ENCODE peak calls at places on chromosome 10, in eight cellular contexts. One of them, this sample, is unnamed.

GRCh38 chr10:94902570-94902969 is 35.9 kb upstream of the CYP2C9 start:
- DNase-seq in activated CD4-positive, CD25-positive, alpha-beta regulatory T cell: no peak
- DNase-seq in upper lobe of left lung: no peak
- DNase-seq in glutamatergic neuron: no peak
- DNase-seq in nephron progenitor cell: no peak
- DNase-seq in T-cell: no peak
- DNase-seq in HFF-Myc: no peak
- DNase-seq in cardiac fibroblast: no peak
- DNase-seq in this sample: no peak

GRCh38 chr10:130967784-130968183 is 343.7 kb downstream of the TCERG1L start:
- DNase-seq in activated CD4-positive, CD25-positive, alpha-beta regulatory T cell: no peak
- DNase-seq in upper lobe of left lung: no peak
- DNase-seq in glutamatergic neuron: no peak
- DNase-seq in nephron progenitor cell: no peak
- DNase-seq in T-cell: no peak
- DNase-seq in HFF-Myc: no peak
- DNase-seq in cardiac fibroblast: no peak
- DNase-seq in this sample: no peak

GRCh38 chr10:25786899-25787298 is 147.1 kb upstream of the MYO3A start:
- DNase-seq in activated CD4-positive, CD25-positive, alpha-beta regulatory T cell: no peak
- DNase-seq in upper lobe of left lung: no peak
- DNase-seq in glutamatergic neuron: no peak
- DNase-seq in nephron progenitor cell: no peak
- DNase-seq in T-cell: no peak
- DNase-seq in HFF-Myc: no peak
- DNase-seq in cardiac fibroblast: no peak
- DNase-seq in this sample: no peak

GRCh38 chr10:3791974-3792633 is 7.1 kb upstream of the KLF6 start:
- DNase-seq in activated CD4-positive, CD25-positive, alpha-beta regulatory T cell: no peak
- DNase-seq in upper lobe of left lung: no peak
- DNase-seq in glutamatergic neuron: no peak
- DNase-seq in nephron progenitor cell: no peak
- DNase-seq in T-cell: no peak
- DNase-seq in HFF-Myc: no peak
- DNase-seq in cardiac fibroblast: no peak
- DNase-seq in this sample: no peak

GRCh38 chr10:21517134-21517982 is 8.1 kb downstream of the SKIDA1 start:
- DNase-seq in activated CD4-positive, CD25-positive, alpha-beta regulatory T cell: no peak
- DNase-seq in upper lobe of left lung: peak
- DNase-seq in glutamatergic neuron: peak
- DNase-seq in nephron progenitor cell: peak
- DNase-seq in T-cell: no peak
- DNase-seq in HFF-Myc: no peak
- DNase-seq in cardiac fibroblast: peak
- DNase-seq in this sample: peak

GRCh38 chr10:58064714-58065528 is 202.8 kb downstream of the IPMK start:
- DNase-seq in activated CD4-positive, CD25-positive, alpha-beta regulatory T cell: no peak
- DNase-seq in upper lobe of left lung: no peak
- DNase-seq in glutamatergic neuron: no peak
- DNase-seq in nephron progenitor cell: peak
- DNase-seq in T-cell: no peak
- DNase-seq in HFF-Myc: peak
- DNase-seq in cardiac fibroblast: peak
- DNase-seq in this sample: peak

GRCh38 chr10:12264204-12264908 is 68.4 kb downstream of the CDC123 start:
- DNase-seq in activated CD4-positive, CD25-positive, alpha-beta regulatory T cell: peak
- DNase-seq in upper lobe of left lung: peak
- DNase-seq in glutamatergic neuron: peak
- DNase-seq in nephron progenitor cell: peak
- DNase-seq in T-cell: peak
- DNase-seq in HFF-Myc: peak
- DNase-seq in cardiac fibroblast: peak
- DNase-seq in this sample: peak

GRCh38 chr10:75180592-75180991 is 30.0 kb upstream of the VDAC2 start:
- DNase-seq in activated CD4-positive, CD25-positive, alpha-beta regulatory T cell: no peak
- DNase-seq in upper lobe of left lung: no peak
- DNase-seq in glutamatergic neuron: no peak
- DNase-seq in nephron progenitor cell: no peak
- DNase-seq in T-cell: no peak
- DNase-seq in HFF-Myc: no peak
- DNase-seq in cardiac fibroblast: peak
- DNase-seq in this sample: no peak

GRCh38 chr10:124296121-124296812 is 122.5 kb downstream of the OAT start:
- DNase-seq in activated CD4-positive, CD25-positive, alpha-beta regulatory T cell: no peak
- DNase-seq in upper lobe of left lung: no peak
- DNase-seq in glutamatergic neuron: no peak
- DNase-seq in nephron progenitor cell: no peak
- DNase-seq in T-cell: no peak
- DNase-seq in HFF-Myc: peak
- DNase-seq in cardiac fibroblast: no peak
- DNase-seq in this sample: no peak

GRCh38 chr10:87092861-87093460 is 1.7 kb downstream of the GLUD1 start:
- DNase-seq in activated CD4-positive, CD25-positive, alpha-beta regulatory T cell: no peak
- DNase-seq in upper lobe of left lung: no peak
- DNase-seq in glutamatergic neuron: no peak
- DNase-seq in nephron progenitor cell: no peak
- DNase-seq in T-cell: no peak
- DNase-seq in HFF-Myc: no peak
- DNase-seq in cardiac fibroblast: peak
- DNase-seq in this sample: no peak

GRCh38 chr10:76051007-76051936 is 619.8 kb downstream of the LRMDA start:
- DNase-seq in activated CD4-positive, CD25-positive, alpha-beta regulatory T cell: no peak
- DNase-seq in upper lobe of left lung: no peak
- DNase-seq in glutamatergic neuron: no peak
- DNase-seq in nephron progenitor cell: peak
- DNase-seq in T-cell: no peak
- DNase-seq in HFF-Myc: no peak
- DNase-seq in cardiac fibroblast: no peak
- DNase-seq in this sample: no peak

GRCh38 chr10:35135861-35136260 is 9.2 kb downstream of the CREM start:
- DNase-seq in activated CD4-positive, CD25-positive, alpha-beta regulatory T cell: no peak
- DNase-seq in upper lobe of left lung: peak
- DNase-seq in glutamatergic neuron: no peak
- DNase-seq in nephron progenitor cell: no peak
- DNase-seq in T-cell: no peak
- DNase-seq in HFF-Myc: no peak
- DNase-seq in cardiac fibroblast: no peak
- DNase-seq in this sample: no peak

GRCh38 chr10:113093188-113094113 is 143.4 kb downstream of the TCF7L2 start:
- DNase-seq in activated CD4-positive, CD25-positive, alpha-beta regulatory T cell: no peak
- DNase-seq in upper lobe of left lung: no peak
- DNase-seq in glutamatergic neuron: no peak
- DNase-seq in nephron progenitor cell: no peak
- DNase-seq in T-cell: no peak
- DNase-seq in HFF-Myc: no peak
- DNase-seq in cardiac fibroblast: no peak
- DNase-seq in this sample: no peak

GRCh38 chr10:17058093-17058492 is 71.5 kb downstream of the CUBN start:
- DNase-seq in activated CD4-positive, CD25-positive, alpha-beta regulatory T cell: no peak
- DNase-seq in upper lobe of left lung: no peak
- DNase-seq in glutamatergic neuron: no peak
- DNase-seq in nephron progenitor cell: no peak
- DNase-seq in T-cell: no peak
- DNase-seq in HFF-Myc: no peak
- DNase-seq in cardiac fibroblast: no peak
- DNase-seq in this sample: no peak

GRCh38 chr10:58834093-58834674 is 321.5 kb downstream of the BICC1 start:
- DNase-seq in activated CD4-positive, CD25-positive, alpha-beta regulatory T cell: no peak
- DNase-seq in upper lobe of left lung: no peak
- DNase-seq in glutamatergic neuron: no peak
- DNase-seq in nephron progenitor cell: no peak
- DNase-seq in T-cell: no peak
- DNase-seq in HFF-Myc: no peak
- DNase-seq in cardiac fibroblast: no peak
- DNase-seq in this sample: no peak

GRCh38 chr10:130891066-130891465 is 420.5 kb downstream of the TCERG1L start:
- DNase-seq in activated CD4-positive, CD25-positive, alpha-beta regulatory T cell: no peak
- DNase-seq in upper lobe of left lung: no peak
- DNase-seq in glutamatergic neuron: no peak
- DNase-seq in nephron progenitor cell: no peak
- DNase-seq in T-cell: no peak
- DNase-seq in HFF-Myc: no peak
- DNase-seq in cardiac fibroblast: no peak
- DNase-seq in this sample: no peak

GRCh38 chr10:75127481-75127880 is 16.0 kb downstream of the SAMD8 start:
- DNase-seq in activated CD4-positive, CD25-positive, alpha-beta regulatory T cell: no peak
- DNase-seq in upper lobe of left lung: no peak
- DNase-seq in glutamatergic neuron: no peak
- DNase-seq in nephron progenitor cell: no peak
- DNase-seq in T-cell: no peak
- DNase-seq in HFF-Myc: no peak
- DNase-seq in cardiac fibroblast: peak
- DNase-seq in this sample: no peak

GRCh38 chr10:62045765-62046521 is 144.4 kb downstream of the ARID5B start:
- DNase-seq in activated CD4-positive, CD25-positive, alpha-beta regulatory T cell: no peak
- DNase-seq in upper lobe of left lung: no peak
- DNase-seq in glutamatergic neuron: no peak
- DNase-seq in nephron progenitor cell: no peak
- DNase-seq in T-cell: no peak
- DNase-seq in HFF-Myc: peak
- DNase-seq in cardiac fibroblast: peak
- DNase-seq in this sample: no peak

GRCh38 chr10:105974803-105975456 is 1189.6 kb downstream of the SORCS1 start:
- DNase-seq in activated CD4-positive, CD25-positive, alpha-beta regulatory T cell: no peak
- DNase-seq in upper lobe of left lung: peak
- DNase-seq in glutamatergic neuron: peak
- DNase-seq in nephron progenitor cell: peak
- DNase-seq in T-cell: no peak
- DNase-seq in HFF-Myc: no peak
- DNase-seq in cardiac fibroblast: peak
- DNase-seq in this sample: no peak

GRCh38 chr10:6669269-6669859 is 89.3 kb upstream of the PRKCQ start:
- DNase-seq in activated CD4-positive, CD25-positive, alpha-beta regulatory T cell: no peak
- DNase-seq in upper lobe of left lung: no peak
- DNase-seq in glutamatergic neuron: no peak
- DNase-seq in nephron progenitor cell: no peak
- DNase-seq in T-cell: no peak
- DNase-seq in HFF-Myc: peak
- DNase-seq in cardiac fibroblast: peak
- DNase-seq in this sample: no peak

GRCh38 chr10:21020545-21020944 is 123.4 kb upstream of the NEBL start:
- DNase-seq in activated CD4-positive, CD25-positive, alpha-beta regulatory T cell: no peak
- DNase-seq in upper lobe of left lung: no peak
- DNase-seq in glutamatergic neuron: peak
- DNase-seq in nephron progenitor cell: peak
- DNase-seq in T-cell: no peak
- DNase-seq in HFF-Myc: no peak
- DNase-seq in cardiac fibroblast: no peak
- DNase-seq in this sample: no peak

GRCh38 chr10:58632211-58632610 is 119.5 kb downstream of the BICC1 start:
- DNase-seq in activated CD4-positive, CD25-positive, alpha-beta regulatory T cell: no peak
- DNase-seq in upper lobe of left lung: no peak
- DNase-seq in glutamatergic neuron: no peak
- DNase-seq in nephron progenitor cell: no peak
- DNase-seq in T-cell: no peak
- DNase-seq in HFF-Myc: no peak
- DNase-seq in cardiac fibroblast: no peak
- DNase-seq in this sample: no peak